ENCODE peak calls at places on chromosomes 16 and 17, in five cellular contexts. G is GM06990, E is GM23338, N is OCI-LY7, K is body of pancreas. A is an unnamed sample.
A peak's percentile ranks its signal among the peaks of the same experiment; 100 is the strongest.

GRCh38 chr17:60926466-60927183 is 249.0 kb downstream of the BCAS3 start:
- DNase-seq in N (no peak), E (no peak), K (no peak), G (no peak), A (no peak)

GRCh38 chr17:73586921-73587680 is 57.1 kb downstream of the SDK2 start:
- DNase-seq in N (peak; percentile 78), G (no peak), E (no peak), K (no peak), A (no peak)

GRCh38 chr17:21194688-21195087 is 19.3 kb downstream of the TMEM11 start:
- DNase-seq in E (no peak), N (no peak), G (no peak), K (no peak), A (no peak)

GRCh38 chr17:15289285-15290185 is 24.4 kb upstream of the PMP22 start:
- DNase-seq in N (no peak), E (no peak), K (no peak), G (no peak), A (no peak)

GRCh38 chr16:89014611-89015230 is 37.7 kb upstream of the CBFA2T3 start:
- DNase-seq in G (no peak), E (no peak), N (no peak), K (no peak), A (no peak)

GRCh38 chr17:74610108-74610507 is 13.4 kb downstream of the CD300E start:
- DNase-seq in G (no peak), E (peak; percentile 70), N (peak; percentile 24), K (no peak), A (no peak)

GRCh38 chr16:66264311-66265105 is 102.0 kb upstream of the CDH5 start:
- DNase-seq in K (no peak), N (no peak), G (no peak), E (no peak), A (no peak)

GRCh38 chr17:40086150-40087044 is 14.0 kb downstream of the NR1D1 start:
- DNase-seq in N (peak; percentile 77), G (no peak), K (peak; percentile 78), E (peak; percentile 90), A (no peak)

GRCh38 chr16:81505011-81505660 is 60.5 kb downstream of the CMIP start:
- DNase-seq in N (peak; percentile 46), G (peak; percentile 57), E (peak; percentile 36), K (no peak), A (peak; percentile 71)

GRCh38 chr17:30187528-30187927 is 48.0 kb downstream of the SLC6A4 start:
- DNase-seq in N (no peak), G (no peak), K (no peak), E (no peak), A (no peak)

GRCh38 chr16:25012525-25012991 is 2.6 kb downstream of the ARHGAP17 start:
- DNase-seq in N (no peak), E (no peak), K (no peak), G (no peak), A (no peak)

GRCh38 chr17:38444151-38444550 is 15.9 kb downstream of the ARHGAP23 start:
- DNase-seq in G (peak; percentile 47), N (peak; percentile 74), K (peak; percentile 72), E (peak; percentile 87), A (no peak)

GRCh38 chr16:80273635-80274538 is 266.9 kb upstream of the DYNLRB2 start:
- DNase-seq in N (no peak), E (no peak), G (no peak), K (no peak), A (no peak)

GRCh38 chr17:48611681-48612455 is 1.1 kb upstream of the HOXB7 start:
- DNase-seq in E (peak; percentile 72), G (no peak), K (no peak), N (peak; percentile 25), A (no peak)

GRCh38 chr17:79699386-79700036 is 31.2 kb upstream of the ENPP7 start:
- DNase-seq in K (no peak), N (no peak), E (peak; percentile 48), G (no peak), A (no peak)

GRCh38 chr17:48552453-48553189 is 7.7 kb upstream of the HOXB2 start:
- DNase-seq in K (no peak), G (no peak), E (peak; percentile 48), N (no peak), A (no peak)

GRCh38 chr16:82657239-82657638 is 30.5 kb downstream of the CDH13 start:
- DNase-seq in K (no peak), G (no peak), E (no peak), N (no peak), A (no peak)

GRCh38 chr16:11006666-11007065 is 62.3 kb downstream of the CLEC16A start:
- DNase-seq in G (no peak), N (no peak), E (no peak), K (no peak), A (no peak)

GRCh38 chr16:75279277-75279676 is 27.9 kb upstream of the BCAR1 start:
- DNase-seq in N (no peak), K (peak; percentile 52), G (no peak), E (no peak), A (no peak)

GRCh38 chr17:11901901-11902300 is 95.4 kb downstream of the ZNF18 start:
- DNase-seq in K (no peak), E (no peak), G (no peak), N (no peak), A (no peak)

GRCh38 chr17:78300962-78301820 is 58.7 kb downstream of the SOCS3 start:
- DNase-seq in G (no peak), K (no peak), E (no peak), N (no peak), A (no peak)

GRCh38 chr16:75252049-75252864 is 833 bp upstream of the BCAR1 start:
- DNase-seq in G (no peak), E (no peak), K (no peak), N (no peak), A (no peak)

GRCh38 chr17:20120835-20121234 is 111.7 kb downstream of the SPECC1 start:
- DNase-seq in N (no peak), G (no peak), K (no peak), E (no peak), A (no peak)

GRCh38 chr17:79517812-79518211 is 93.0 kb downstream of the RBFOX3 start:
- DNase-seq in G (no peak), K (no peak), E (no peak), N (no peak), A (no peak)

GRCh38 chr16:35795361-35796029 is 2336.1 kb downstream of the TP53TG3F start:
- DNase-seq in G (no peak), K (no peak), N (no peak), E (no peak), A (no peak)

GRCh38 chr17:77741109-77741508 is 217.4 kb upstream of the TNRC6C start:
- DNase-seq in N (peak; percentile 37), G (no peak), E (peak; percentile 75), K (no peak), A (no peak)

GRCh38 chr16:47134550-47134949 is 9.2 kb downstream of the NETO2 start:
- DNase-seq in E (no peak), N (no peak), K (no peak), G (no peak), A (no peak)

GRCh38 chr17:79192503-79193500 is 118.2 kb downstream of the ENGASE start:
- DNase-seq in N (peak; percentile 16), G (no peak), E (peak; percentile 90), K (peak; percentile 44), A (no peak)

GRCh38 chr16:47036201-47036600 is 62.7 kb upstream of the DNAJA2 start:
- DNase-seq in N (peak; percentile 24), E (no peak), G (no peak), K (no peak), A (no peak)

GRCh38 chr17:4161560-4162221 is 18.7 kb downstream of the CYB5D2 start:
- DNase-seq in G (no peak), N (no peak), E (peak; percentile 19), K (no peak), A (no peak)

GRCh38 chr17:80779961-80780380 is 211.7 kb upstream of the CHMP6 start:
- DNase-seq in E (no peak), N (no peak), G (no peak), K (no peak), A (no peak)

GRCh38 chr17:64244165-64244564 is 18.9 kb downstream of the TEX2 start:
- DNase-seq in K (no peak), G (no peak), E (no peak), N (no peak), A (no peak)

GRCh38 chr16:57537194-57537505 is 779 bp upstream of the CCDC102A start:
- DNase-seq in E (no peak), G (no peak), K (no peak), N (no peak), A (no peak)

GRCh38 chr16:67443299-67443698 is 12.4 kb downstream of the HSD11B2 start:
- DNase-seq in N (no peak), K (peak; percentile 41), G (no peak), E (no peak), A (no peak)

GRCh38 chr17:75849724-75850123 is 5.4 kb downstream of the WBP2 start:
- DNase-seq in K (no peak), N (no peak), E (no peak), G (no peak), A (no peak)

GRCh38 chr17:45942284-45942683 is 47.9 kb downstream of the MAPT start:
- DNase-seq in E (peak; percentile 49), G (no peak), K (peak; percentile 56), N (no peak), A (no peak)

GRCh38 chr17:35242158-35242804 is 591 bp upstream of the SLFN5 start:
- DNase-seq in G (peak; percentile 72), E (peak; percentile 95), K (peak; percentile 91), N (peak; percentile 57), A (peak; percentile 63)
- TF ChIP-seq CTCF in G (peak; percentile 47), E (peak; percentile 54), K (peak; percentile 87), N (peak; percentile 47), A (peak; percentile 55)

GRCh38 chr16:73036074-73036826 is 11.7 kb downstream of the ZFHX3 start:
- DNase-seq in E (peak; percentile 96), G (peak; percentile 59), K (no peak), N (no peak), A (peak; percentile 76)
- H3K4me3 ChIP-seq in E (peak overlapping the region; percentile 45), G (peak overlapping the region; percentile 57), K (no peak overlapping the region), N (no peak overlapping the region), A (peak overlapping the region; percentile 43)

GRCh38 chr16:28826141-28826540 is 3.3 kb downstream of the ATXN2L start:
- DNase-seq in N (no peak), E (no peak), K (no peak), G (no peak), A (no peak)
- TF ChIP-seq CTCF in N (no peak), E (no peak), K (no peak), G (no peak), A (no peak)

DNA sequence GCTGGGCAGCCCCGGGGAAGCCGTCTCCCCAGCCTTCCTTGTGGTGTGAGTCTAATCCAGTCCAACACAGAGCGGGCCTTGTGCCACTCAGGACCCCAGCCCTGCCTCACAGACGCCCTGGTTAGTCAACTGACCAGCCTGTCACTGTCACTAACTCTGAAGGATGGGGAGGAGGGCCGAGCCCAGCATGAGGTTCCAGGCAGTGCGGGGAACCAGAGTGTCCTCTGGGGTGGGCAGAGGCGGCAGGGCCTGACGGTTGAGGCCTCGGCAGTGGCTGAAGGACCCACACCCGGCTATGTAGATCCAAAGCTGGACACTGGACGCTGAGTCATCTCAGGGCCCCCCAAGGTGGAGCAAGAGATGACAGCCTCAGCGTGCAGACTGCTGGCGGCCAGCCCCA is 8.6 kb downstream of the RPUSD1 start:
- DNase-seq in N (no peak), E (no peak), G (no peak), K (no peak), A (no peak)
- H3K4me3 ChIP-seq in N (no peak overlapping the region), E (no peak overlapping the region), G (no peak overlapping the region), K (no peak overlapping the region), A (no peak overlapping the region)